ENCODE peak calls at places on chromosomes 2 and 18, in eight cellular contexts. H, B, P, L, A, G, Y and E are unnamed samples.
A peak's percentile ranks its signal among the peaks of the same experiment; 100 is the strongest.

GRCh38 chr2:84970956-84971798 is at the start of gene KCMF1:
- DNase-seq in B (peak; percentile 93), A (peak; percentile 85), Y (no peak), L (peak; percentile 43), H (peak; percentile 65), G (peak; percentile 87), P (peak; percentile 66), E (peak; percentile 68)

GRCh38 chr2:119475225-119475856 is 43.7 kb downstream of the TMEM37 start:
- DNase-seq in G (no peak), L (no peak), A (no peak), Y (no peak), B (no peak), H (no peak), P (no peak), E (no peak)

GRCh38 chr2:144515694-144516416 is 4.1 kb downstream of the ZEB2 start:
- DNase-seq in L (no peak), P (peak; percentile 37), G (peak; percentile 76), Y (no peak), H (no peak), A (peak; percentile 54), B (peak; percentile 82), E (peak; percentile 88)

GRCh38 chr2:152413228-152414030 is 78.5 kb downstream of the FMNL2 start:
- DNase-seq in L (no peak), A (no peak), B (no peak), Y (no peak), H (no peak), G (peak; percentile 60), P (no peak), E (peak; percentile 37)

GRCh38 chr18:12652861-12653401 is 5.0 kb downstream of the SPIRE1 start:
- DNase-seq in P (no peak), Y (peak; percentile 50), L (no peak), G (peak; percentile 39), B (no peak), A (peak; percentile 11), H (peak; percentile 9), E (peak; percentile 85)

GRCh38 chr18:11037841-11038240 is 111.5 kb downstream of the PIEZO2 start:
- DNase-seq in B (no peak), G (no peak), A (no peak), L (no peak), Y (no peak), H (no peak), P (no peak), E (no peak)

GRCh38 chr18:68764016-68764415 is 33.9 kb upstream of the CCDC102B start:
- DNase-seq in Y (no peak), H (no peak), G (no peak), B (no peak), L (no peak), P (no peak), A (no peak), E (no peak)

GRCh38 chr2:96139181-96139758 is 968 bp upstream of the ASTL start:
- DNase-seq in A (no peak), H (no peak), G (no peak), L (no peak), Y (no peak), B (peak; percentile 23), P (peak; percentile 11), E (no peak)

GRCh38 chr2:170170281-170171035 is 7.5 kb upstream of the MYO3B start:
- DNase-seq in H (no peak), L (no peak), G (no peak), Y (no peak), A (no peak), P (no peak), B (no peak), E (peak; percentile 35)

GRCh38 chr2:233705911-233706506 is 6.7 kb upstream of the UGT1A5 start:
- DNase-seq in H (no peak), B (no peak), P (no peak), A (no peak), L (no peak), Y (no peak), G (peak; percentile 31), E (peak; percentile 14)

GRCh38 chr2:108585446-108585845 is 51.2 kb downstream of the LIMS1 start:
- DNase-seq in B (no peak), A (no peak), P (no peak), H (no peak), Y (no peak), G (no peak), L (no peak), E (peak; percentile 99)

GRCh38 chr2:176166260-176166659 is 9.2 kb downstream of the HOXD3 start:
- DNase-seq in A (no peak), G (no peak), L (no peak), H (no peak), Y (no peak), P (no peak), B (no peak), E (no peak)

GRCh38 chr2:223247136-223247535 is 195.1 kb downstream of the KCNE4 start:
- DNase-seq in H (no peak), G (peak; percentile 44), P (no peak), L (no peak), A (peak; percentile 40), B (no peak), Y (no peak), E (peak; percentile 67)

GRCh38 chr2:132670961-132671781 is 1.2 kb upstream of the LYPD1 start:
- DNase-seq in G (peak; percentile 92), H (peak; percentile 46), P (no peak), L (no peak), B (no peak), Y (peak; percentile 94), A (peak; percentile 95), E (peak; percentile 88)